ENCODE peak calls at places on chromosome 11, in five cellular contexts. One of them, this sample, is unnamed.

GRCh38 chr11:7665473-7666291 is 7.6 kb downstream of the CYB5R2 start:
- DNase-seq in activated CD4-positive, CD25-positive, alpha-beta regulatory T cell: peak
- DNase-seq in stimulated activated CD4-positive, alpha-beta T cell treated with anti-CD3 and anti-CD28 coated beads, TNF-alpha, amount 100 ng/mL, for 1 hour: peak
- DNase-seq in substantia nigra: peak
- DNase-seq in C1 segment of cervical spinal cord: peak
- DNase-seq in this sample: no peak

GRCh38 chr11:93585758-93586157 is 42.6 kb upstream of the SMCO4 start:
- DNase-seq in C1 segment of cervical spinal cord: no peak
- DNase-seq in substantia nigra: no peak
- DNase-seq in activated CD4-positive, CD25-positive, alpha-beta regulatory T cell: no peak
- DNase-seq in stimulated activated CD4-positive, alpha-beta T cell treated with anti-CD3 and anti-CD28 coated beads, TNF-alpha, amount 100 ng/mL, for 1 hour: no peak
- DNase-seq in this sample: no peak

GRCh38 chr11:95363189-95363588 is 132.2 kb upstream of the SESN3 start:
- DNase-seq in C1 segment of cervical spinal cord: no peak
- DNase-seq in activated CD4-positive, CD25-positive, alpha-beta regulatory T cell: no peak
- DNase-seq in stimulated activated CD4-positive, alpha-beta T cell treated with anti-CD3 and anti-CD28 coated beads, TNF-alpha, amount 100 ng/mL, for 1 hour: no peak
- DNase-seq in substantia nigra: no peak
- DNase-seq in this sample: no peak

GRCh38 chr11:48055292-48056132 is 75.2 kb downstream of the PTPRJ start:
- DNase-seq in C1 segment of cervical spinal cord: no peak
- DNase-seq in activated CD4-positive, CD25-positive, alpha-beta regulatory T cell: no peak
- DNase-seq in substantia nigra: no peak
- DNase-seq in stimulated activated CD4-positive, alpha-beta T cell treated with anti-CD3 and anti-CD28 coated beads, TNF-alpha, amount 100 ng/mL, for 1 hour: no peak
- DNase-seq in this sample: no peak

GRCh38 chr11:112835556-112835955 is 125.7 kb upstream of the NCAM1 start:
- DNase-seq in stimulated activated CD4-positive, alpha-beta T cell treated with anti-CD3 and anti-CD28 coated beads, TNF-alpha, amount 100 ng/mL, for 1 hour: no peak
- DNase-seq in activated CD4-positive, CD25-positive, alpha-beta regulatory T cell: no peak
- DNase-seq in C1 segment of cervical spinal cord: no peak
- DNase-seq in substantia nigra: no peak
- DNase-seq in this sample: no peak

GRCh38 chr11:130467116-130467990 is 18.9 kb downstream of the ADAMTS15 start:
- DNase-seq in substantia nigra: no peak
- DNase-seq in stimulated activated CD4-positive, alpha-beta T cell treated with anti-CD3 and anti-CD28 coated beads, TNF-alpha, amount 100 ng/mL, for 1 hour: no peak
- DNase-seq in C1 segment of cervical spinal cord: no peak
- DNase-seq in activated CD4-positive, CD25-positive, alpha-beta regulatory T cell: no peak
- DNase-seq in this sample: no peak

GRCh38 chr11:1405186-1406020 is 15.7 kb downstream of the BRSK2 start:
- DNase-seq in activated CD4-positive, CD25-positive, alpha-beta regulatory T cell: no peak
- DNase-seq in stimulated activated CD4-positive, alpha-beta T cell treated with anti-CD3 and anti-CD28 coated beads, TNF-alpha, amount 100 ng/mL, for 1 hour: no peak
- DNase-seq in C1 segment of cervical spinal cord: no peak
- DNase-seq in substantia nigra: no peak
- DNase-seq in this sample: no peak

GRCh38 chr11:17786824-17787525 is 52.4 kb downstream of the KCNC1 start:
- DNase-seq in substantia nigra: no peak
- DNase-seq in activated CD4-positive, CD25-positive, alpha-beta regulatory T cell: no peak
- DNase-seq in C1 segment of cervical spinal cord: no peak
- DNase-seq in stimulated activated CD4-positive, alpha-beta T cell treated with anti-CD3 and anti-CD28 coated beads, TNF-alpha, amount 100 ng/mL, for 1 hour: no peak
- DNase-seq in this sample: no peak

GRCh38 chr11:83778598-83778997 is 492.4 kb upstream of the CCDC90B start:
- DNase-seq in C1 segment of cervical spinal cord: no peak
- DNase-seq in activated CD4-positive, CD25-positive, alpha-beta regulatory T cell: no peak
- DNase-seq in stimulated activated CD4-positive, alpha-beta T cell treated with anti-CD3 and anti-CD28 coated beads, TNF-alpha, amount 100 ng/mL, for 1 hour: no peak
- DNase-seq in substantia nigra: no peak
- DNase-seq in this sample: no peak

GRCh38 chr11:75635009-75635909 is 33.6 kb downstream of the MAP6 start:
- DNase-seq in C1 segment of cervical spinal cord: no peak
- DNase-seq in substantia nigra: no peak
- DNase-seq in activated CD4-positive, CD25-positive, alpha-beta regulatory T cell: no peak
- DNase-seq in stimulated activated CD4-positive, alpha-beta T cell treated with anti-CD3 and anti-CD28 coated beads, TNF-alpha, amount 100 ng/mL, for 1 hour: no peak
- DNase-seq in this sample: no peak

GRCh38 chr11:87454246-87454645 is 416.5 kb downstream of the TMEM135 start:
- DNase-seq in C1 segment of cervical spinal cord: no peak
- DNase-seq in activated CD4-positive, CD25-positive, alpha-beta regulatory T cell: no peak
- DNase-seq in substantia nigra: no peak
- DNase-seq in stimulated activated CD4-positive, alpha-beta T cell treated with anti-CD3 and anti-CD28 coated beads, TNF-alpha, amount 100 ng/mL, for 1 hour: no peak
- DNase-seq in this sample: no peak

GRCh38 chr11:29318134-29318845 is 698.5 kb downstream of the KCNA4 start:
- DNase-seq in stimulated activated CD4-positive, alpha-beta T cell treated with anti-CD3 and anti-CD28 coated beads, TNF-alpha, amount 100 ng/mL, for 1 hour: no peak
- DNase-seq in activated CD4-positive, CD25-positive, alpha-beta regulatory T cell: no peak
- DNase-seq in C1 segment of cervical spinal cord: no peak
- DNase-seq in substantia nigra: no peak
- DNase-seq in this sample: no peak

GRCh38 chr11:59776210-59777066 is 21.3 kb downstream of the STX3 start:
- DNase-seq in activated CD4-positive, CD25-positive, alpha-beta regulatory T cell: no peak
- DNase-seq in stimulated activated CD4-positive, alpha-beta T cell treated with anti-CD3 and anti-CD28 coated beads, TNF-alpha, amount 100 ng/mL, for 1 hour: no peak
- DNase-seq in C1 segment of cervical spinal cord: no peak
- DNase-seq in substantia nigra: no peak
- DNase-seq in this sample: no peak

GRCh38 chr11:108975641-108976071 is 310.8 kb downstream of the DDX10 start:
- DNase-seq in stimulated activated CD4-positive, alpha-beta T cell treated with anti-CD3 and anti-CD28 coated beads, TNF-alpha, amount 100 ng/mL, for 1 hour: no peak
- DNase-seq in activated CD4-positive, CD25-positive, alpha-beta regulatory T cell: no peak
- DNase-seq in substantia nigra: no peak
- DNase-seq in C1 segment of cervical spinal cord: no peak
- DNase-seq in this sample: no peak

GRCh38 chr11:74978041-74978440 is 10.7 kb upstream of the NEU3 start:
- DNase-seq in activated CD4-positive, CD25-positive, alpha-beta regulatory T cell: no peak
- DNase-seq in stimulated activated CD4-positive, alpha-beta T cell treated with anti-CD3 and anti-CD28 coated beads, TNF-alpha, amount 100 ng/mL, for 1 hour: no peak
- DNase-seq in C1 segment of cervical spinal cord: no peak
- DNase-seq in substantia nigra: no peak
- DNase-seq in this sample: no peak

GRCh38 chr11:65187971-65188461 is 6.3 kb downstream of the CAPN1 start:
- DNase-seq in stimulated activated CD4-positive, alpha-beta T cell treated with anti-CD3 and anti-CD28 coated beads, TNF-alpha, amount 100 ng/mL, for 1 hour: no peak
- DNase-seq in substantia nigra: no peak
- DNase-seq in C1 segment of cervical spinal cord: no peak
- DNase-seq in activated CD4-positive, CD25-positive, alpha-beta regulatory T cell: no peak
- DNase-seq in this sample: no peak

GRCh38 chr11:99098751-99099150 is 78.0 kb downstream of the CNTN5 start:
- DNase-seq in substantia nigra: no peak
- DNase-seq in C1 segment of cervical spinal cord: no peak
- DNase-seq in stimulated activated CD4-positive, alpha-beta T cell treated with anti-CD3 and anti-CD28 coated beads, TNF-alpha, amount 100 ng/mL, for 1 hour: no peak
- DNase-seq in activated CD4-positive, CD25-positive, alpha-beta regulatory T cell: no peak
- DNase-seq in this sample: no peak

GRCh38 chr11:15937601-15938361 is 418.6 kb downstream of the SOX6 start:
- DNase-seq in stimulated activated CD4-positive, alpha-beta T cell treated with anti-CD3 and anti-CD28 coated beads, TNF-alpha, amount 100 ng/mL, for 1 hour: no peak
- DNase-seq in substantia nigra: no peak
- DNase-seq in C1 segment of cervical spinal cord: peak
- DNase-seq in activated CD4-positive, CD25-positive, alpha-beta regulatory T cell: no peak
- DNase-seq in this sample: no peak

GRCh38 chr11:111283945-111284481 is 14.3 kb upstream of the POU2AF3 start:
- DNase-seq in stimulated activated CD4-positive, alpha-beta T cell treated with anti-CD3 and anti-CD28 coated beads, TNF-alpha, amount 100 ng/mL, for 1 hour: no peak
- DNase-seq in activated CD4-positive, CD25-positive, alpha-beta regulatory T cell: no peak
- DNase-seq in substantia nigra: no peak
- DNase-seq in C1 segment of cervical spinal cord: no peak
- DNase-seq in this sample: no peak

GRCh38 chr11:13336246-13336873 is 58.8 kb downstream of the BMAL1 start:
- DNase-seq in stimulated activated CD4-positive, alpha-beta T cell treated with anti-CD3 and anti-CD28 coated beads, TNF-alpha, amount 100 ng/mL, for 1 hour: no peak
- DNase-seq in C1 segment of cervical spinal cord: no peak
- DNase-seq in substantia nigra: no peak
- DNase-seq in activated CD4-positive, CD25-positive, alpha-beta regulatory T cell: no peak
- DNase-seq in this sample: no peak

GRCh38 chr11:1557904-1558831 is 13.9 kb downstream of the DUSP8 start:
- DNase-seq in C1 segment of cervical spinal cord: peak
- DNase-seq in stimulated activated CD4-positive, alpha-beta T cell treated with anti-CD3 and anti-CD28 coated beads, TNF-alpha, amount 100 ng/mL, for 1 hour: no peak
- DNase-seq in substantia nigra: peak
- DNase-seq in activated CD4-positive, CD25-positive, alpha-beta regulatory T cell: no peak
- DNase-seq in this sample: no peak

GRCh38 chr11:12762696-12763324 is 88.6 kb downstream of the TEAD1 start:
- DNase-seq in substantia nigra: no peak
- DNase-seq in C1 segment of cervical spinal cord: no peak
- DNase-seq in stimulated activated CD4-positive, alpha-beta T cell treated with anti-CD3 and anti-CD28 coated beads, TNF-alpha, amount 100 ng/mL, for 1 hour: no peak
- DNase-seq in activated CD4-positive, CD25-positive, alpha-beta regulatory T cell: no peak
- DNase-seq in this sample: no peak

This sample was measured in hypothalamus.